ENCODE peak calls at places on chromosomes 13 and 19, in nine cellular contexts. N is tibial nerve, L is heart right ventricle, F is lower lobe of right lung, X is vagina, V is thoracic aorta, Y is left lung, W is fibroblast of lung, G is IMR-90. B is an unnamed sample.

GRCh38 chr13:29716493-29716892 is 121.0 kb upstream of the SLC7A1 start:
- DNase-seq in W (no peak), Y (no peak), V (no peak), F (no peak), L (no peak), X (no peak), N (no peak), G (no peak), B (no peak)

GRCh38 chr19:2365201-2365970 is 5.3 kb downstream of the TMPRSS9 start:
- DNase-seq in N (no peak), W (no peak), G (no peak), Y (peak; percentile 11), L (no peak), F (no peak), V (no peak), X (no peak), B (no peak)

GRCh38 chr19:3481241-3482090 is 1.1 kb upstream of the SMIM24 start:
- DNase-seq in V (no peak), L (no peak), F (no peak), Y (no peak), N (no peak), G (no peak), W (no peak), X (no peak), B (no peak)

GRCh38 chr13:44837250-44837649 is 152.0 kb downstream of the NUFIP1 start:
- DNase-seq in X (no peak), F (no peak), G (peak; percentile 78), Y (no peak), N (no peak), W (peak; percentile 65), V (no peak), L (no peak), B (no peak)

GRCh38 chr13:110576736-110577476 is 15.4 kb upstream of the RAB20 start:
- DNase-seq in W (no peak), N (no peak), V (no peak), F (no peak), X (no peak), Y (no peak), G (no peak), L (no peak), B (no peak)

GRCh38 chr13:106530907-106531520 is 4.4 kb downstream of the EFNB2 start:
- DNase-seq in X (no peak), W (no peak), N (no peak), F (no peak), L (no peak), V (no peak), Y (no peak), G (no peak), B (no peak)

GRCh38 chr13:67033170-67033569 is 197.0 kb downstream of the PCDH9 start:
- DNase-seq in W (no peak), X (no peak), Y (no peak), F (no peak), L (no peak), G (no peak), V (no peak), N (no peak), B (no peak)

GRCh38 chr13:95185311-95185710 is 115.9 kb downstream of the ABCC4 start:
- DNase-seq in G (no peak), F (no peak), L (no peak), N (no peak), W (no peak), X (no peak), V (no peak), Y (no peak), B (no peak)

GRCh38 chr19:14480695-14481069 is 5.5 kb upstream of the PTGER1 start:
- DNase-seq in L (no peak), N (no peak), V (no peak), W (peak; percentile 71), Y (no peak), X (peak; percentile 69), F (no peak), G (peak; percentile 85), B (no peak)

GRCh38 chr19:38862321-38863059 is 12.7 kb upstream of the HNRNPL start:
- DNase-seq in F (no peak), W (peak; percentile 29), L (no peak), Y (no peak), V (no peak), G (no peak), N (peak; percentile 60), X (no peak), B (no peak)

GRCh38 chr13:46553521-46553885 is 533 bp downstream of the LRCH1 start:
- DNase-seq in L (no peak), Y (no peak), V (no peak), W (no peak), F (peak; percentile 53), X (no peak), N (peak; percentile 16), G (no peak), B (no peak)

GRCh38 chr13:46555722-46556121 is 2.8 kb downstream of the LRCH1 start:
- DNase-seq in X (no peak), Y (no peak), L (no peak), G (no peak), V (no peak), N (no peak), W (no peak), F (no peak), B (no peak)

GRCh38 chr13:46552888-46553520 is at the start of gene LRCH1:
- DNase-seq in V (peak; percentile 70), W (peak; percentile 93), L (peak; percentile 92), X (peak; percentile 92), F (peak; percentile 93), Y (peak; percentile 98), G (peak; percentile 80), N (peak; percentile 79), B (peak; percentile 78)

GRCh38 chr13:46554971-46555370 is 2.0 kb downstream of the LRCH1 start:
- DNase-seq in W (peak; percentile 16), G (peak; percentile 68), X (no peak), Y (no peak), N (no peak), V (no peak), L (no peak), F (no peak), B (no peak)

DNA sequence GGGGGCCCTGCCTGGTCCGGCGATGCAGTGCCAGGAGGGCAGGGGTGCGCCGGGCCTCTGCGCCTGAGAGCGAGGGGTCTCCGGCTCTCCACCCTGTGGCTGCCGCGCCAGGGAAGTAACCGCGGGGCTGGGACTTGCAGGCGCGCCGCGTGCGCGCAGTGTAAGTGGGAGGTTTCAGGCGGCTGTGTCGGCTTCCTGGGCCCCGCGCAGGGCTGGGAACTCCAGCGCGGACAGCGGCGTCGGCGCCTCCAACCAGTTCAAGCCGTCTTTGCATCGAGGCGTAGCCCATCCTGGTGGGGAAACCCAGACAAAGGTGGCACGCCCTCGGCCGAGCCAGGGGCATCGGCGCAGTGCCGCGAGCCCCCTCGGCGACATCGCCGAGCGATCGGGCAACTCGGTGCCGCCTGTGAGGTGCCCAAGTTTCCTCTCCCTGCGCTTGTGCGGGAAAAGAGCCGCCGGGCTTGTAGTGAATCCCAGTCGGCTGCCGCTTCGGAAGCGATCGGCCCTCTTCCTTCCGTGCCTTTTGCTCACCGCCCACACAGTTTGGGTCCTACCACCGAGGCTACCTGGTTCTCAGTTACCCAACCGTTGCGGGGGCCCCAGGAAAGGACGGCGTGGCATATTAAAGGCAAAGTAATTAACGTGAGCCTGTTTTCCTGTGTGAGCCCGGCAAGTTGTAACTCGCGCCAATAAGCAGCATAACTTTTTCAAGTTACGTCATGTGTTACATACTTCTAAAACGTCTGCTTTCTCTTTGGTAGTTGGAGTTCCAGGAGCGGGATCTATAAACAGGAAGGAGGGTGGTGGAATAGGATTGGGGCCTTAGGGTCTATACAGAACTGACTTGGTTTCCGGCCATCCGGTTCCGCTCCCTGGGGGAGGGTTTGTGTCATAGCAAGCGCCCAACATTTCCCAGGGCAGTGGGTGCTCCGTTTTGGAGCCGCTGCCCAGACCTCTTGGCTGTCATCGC is 1.2 kb downstream of the LRCH1 start:
- DNase-seq in V (peak; percentile 28), N (peak; percentile 59), W (peak; percentile 89), L (peak; percentile 74), F (peak; percentile 82), X (no peak), G (peak; percentile 95), Y (peak; percentile 95), B (peak; percentile 54)
- TF ChIP-seq CTCF in V (peak; percentile 50), N (peak; percentile 24), W (peak; percentile 29), L (no peak), F (peak; percentile 50), X (no peak), G (no peak), Y (no peak), B (peak; percentile 23)

GRCh38 chr19:8850488-8850887 is 18.3 kb downstream of the MBD3L1 start:
- DNase-seq in W (no peak), G (no peak), L (no peak), V (no peak), X (no peak), Y (no peak), N (no peak), F (no peak), B (no peak)

GRCh38 chr19:8849232-8849631 is 17.1 kb downstream of the MBD3L1 start:
- DNase-seq in Y (no peak), N (no peak), X (no peak), V (no peak), G (no peak), L (no peak), W (no peak), F (no peak), B (no peak)

GRCh38 chr19:8846819-8847218 is 14.6 kb downstream of the MBD3L1 start:
- DNase-seq in Y (no peak), V (no peak), G (no peak), W (no peak), F (no peak), L (no peak), X (no peak), N (no peak), B (no peak)
- H3K9me3 ChIP-seq in Y (peaks cover 19% of the 10 kb centered on the region), V (peaks cover 2% of the 10 kb centered on the region), G (peaks cover 20% of the 10 kb centered on the region), W (no peaks in the 10 kb centered on the region), F (peaks cover 3% of the 10 kb centered on the region), L (peaks cover 18% of the 10 kb centered on the region), X (no peaks in the 10 kb centered on the region), N (no peaks in the 10 kb centered on the region), B (no peaks in the 10 kb centered on the region)

GRCh38 chr19:890831-891230 is 2.2 kb downstream of the MED16 start:
- DNase-seq in L (no peak), X (no peak), W (no peak), V (no peak), Y (no peak), F (no peak), N (no peak), G (no peak), B (no peak)
- H3K27ac ChIP-seq in L (no peak overlapping the region), X (no peak overlapping the region), W (no peak overlapping the region), V (no peak overlapping the region), Y (no peak overlapping the region), F (no peak overlapping the region), N (no peak overlapping the region), G (no peak overlapping the region), B (no peak overlapping the region)

DNA sequence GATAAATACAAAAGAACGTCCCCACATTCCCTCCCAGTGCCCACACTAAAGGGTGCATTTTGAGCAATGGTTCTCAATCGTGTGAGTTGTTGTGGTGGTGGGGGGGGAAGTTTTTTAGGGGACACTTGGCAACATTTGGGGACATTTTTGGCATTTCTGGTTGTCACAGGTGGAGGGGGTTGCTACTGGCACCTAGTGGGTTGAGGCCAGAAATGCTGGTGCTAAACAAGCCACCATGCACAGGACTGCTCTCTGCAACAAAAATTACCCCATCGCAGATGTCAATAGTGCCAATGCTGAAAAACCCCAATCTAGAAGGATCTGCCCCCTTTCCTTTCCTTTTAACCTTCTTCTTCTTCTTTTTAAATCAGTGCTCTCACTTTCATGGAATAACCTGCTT is 453.3 kb downstream of the TSHZ3 start:
- DNase-seq in W (no peak), Y (no peak), F (no peak), N (no peak), X (no peak), V (no peak), G (no peak), L (no peak), B (no peak)
- TF ChIP-seq CTCF in W (no peak), Y (no peak), F (no peak), N (no peak), X (no peak), V (no peak), G (no peak), L (no peak), B (no peak)

GRCh38 chr19:24178207-24178606 is 91.2 kb downstream of the ZNF254 start:
- DNase-seq in X (no peak), W (no peak), F (no peak), N (no peak), L (no peak), Y (no peak), V (no peak), G (no peak), B (no peak)
- H3K9me3 ChIP-seq in X (peaks cover 6% of the 10 kb centered on the region), W (no peaks in the 10 kb centered on the region), F (peaks cover 11% of the 10 kb centered on the region), N (no peaks in the 10 kb centered on the region), L (peaks cover 48% of the 10 kb centered on the region), Y (peaks cover 70% of the 10 kb centered on the region), V (peaks cover 50% of the 10 kb centered on the region), G (peaks cover 12% of the 10 kb centered on the region), B (peaks cover 41% of the 10 kb centered on the region)